ENCODE peak calls at places on chromosome 13, in four cellular contexts. One of them, this sample, is unnamed.

GRCh38 chr13:22506286-22506685 is 674.5 kb upstream of the SGCG start:
- DNase-seq in NCI-H1417: no peak
- DNase-seq in tibial nerve: no peak
- DNase-seq in thoracic aorta: no peak
- DNase-seq in this sample: no peak

GRCh38 chr13:51453308-51453958 is 597 bp upstream of the INTS6 start:
- DNase-seq in tibial nerve: peak
- DNase-seq in NCI-H1417: peak
- DNase-seq in thoracic aorta: peak
- DNase-seq in this sample: peak

GRCh38 chr13:95956589-95957148 is 96.5 kb downstream of the UGGT2 start:
- DNase-seq in tibial nerve: no peak
- DNase-seq in NCI-H1417: no peak
- DNase-seq in thoracic aorta: no peak
- DNase-seq in this sample: no peak

GRCh38 chr13:40379794-40380608 is 286.4 kb downstream of the FOXO1 start:
- DNase-seq in NCI-H1417: no peak
- DNase-seq in thoracic aorta: no peak
- DNase-seq in tibial nerve: no peak
- DNase-seq in this sample: no peak

GRCh38 chr13:113646376-113646775 is 11.6 kb downstream of the ATP4B start:
- DNase-seq in tibial nerve: no peak
- DNase-seq in thoracic aorta: no peak
- DNase-seq in NCI-H1417: peak
- DNase-seq in this sample: no peak

GRCh38 chr13:62512194-62513141 is 1096.8 kb upstream of the PCDH20 start:
- DNase-seq in thoracic aorta: no peak
- DNase-seq in tibial nerve: no peak
- DNase-seq in NCI-H1417: peak
- DNase-seq in this sample: no peak

GRCh38 chr13:47886314-47886713 is 114.8 kb downstream of the SUCLA2 start:
- DNase-seq in thoracic aorta: no peak
- DNase-seq in tibial nerve: no peak
- DNase-seq in NCI-H1417: no peak
- DNase-seq in this sample: no peak

GRCh38 chr13:96781141-96781540 is 213.1 kb downstream of the OXGR1 start:
- DNase-seq in thoracic aorta: peak
- DNase-seq in tibial nerve: peak
- DNase-seq in NCI-H1417: no peak
- DNase-seq in this sample: no peak

GRCh38 chr13:77815330-77815729 is 103.3 kb downstream of the EDNRB start:
- DNase-seq in thoracic aorta: no peak
- DNase-seq in NCI-H1417: no peak
- DNase-seq in tibial nerve: no peak
- DNase-seq in this sample: no peak

GRCh38 chr13:30615851-30616311 is 1.8 kb upstream of the USPL1 start:
- DNase-seq in tibial nerve: peak
- DNase-seq in thoracic aorta: no peak
- DNase-seq in NCI-H1417: peak
- DNase-seq in this sample: no peak

GRCh38 chr13:41492432-41493267 is 35.3 kb downstream of the RGCC start:
- DNase-seq in tibial nerve: no peak
- DNase-seq in thoracic aorta: no peak
- DNase-seq in NCI-H1417: no peak
- DNase-seq in this sample: no peak

GRCh38 chr13:108755084-108755483 is 125.7 kb downstream of the MYO16 start:
- DNase-seq in NCI-H1417: no peak
- DNase-seq in thoracic aorta: no peak
- DNase-seq in tibial nerve: no peak
- DNase-seq in this sample: no peak

GRCh38 chr13:74040200-74040599 is 94.0 kb downstream of the KLF12 start:
- DNase-seq in tibial nerve: no peak
- DNase-seq in NCI-H1417: no peak
- DNase-seq in thoracic aorta: no peak
- DNase-seq in this sample: no peak

GRCh38 chr13:113539822-113540221 is 44.7 kb upstream of the TFDP1 start:
- DNase-seq in thoracic aorta: no peak
- DNase-seq in NCI-H1417: no peak
- DNase-seq in tibial nerve: no peak
- DNase-seq in this sample: no peak

GRCh38 chr13:113078895-113079720 is 26.5 kb upstream of the F7 start:
- DNase-seq in tibial nerve: no peak
- DNase-seq in NCI-H1417: no peak
- DNase-seq in thoracic aorta: no peak
- DNase-seq in this sample: no peak

GRCh38 chr13:32176696-32177095 is 138.5 kb downstream of the ZAR1L start:
- DNase-seq in NCI-H1417: no peak
- DNase-seq in thoracic aorta: no peak
- DNase-seq in tibial nerve: no peak
- DNase-seq in this sample: no peak

GRCh38 chr13:79749985-79750551 is 269.1 kb downstream of the NDFIP2 start:
- DNase-seq in NCI-H1417: no peak
- DNase-seq in thoracic aorta: no peak
- DNase-seq in tibial nerve: peak
- DNase-seq in this sample: peak

GRCh38 chr13:100254002-100254401 is 165.1 kb downstream of the PCCA start:
- DNase-seq in NCI-H1417: no peak
- DNase-seq in tibial nerve: no peak
- DNase-seq in thoracic aorta: no peak
- DNase-seq in this sample: no peak

GRCh38 chr13:31545616-31546015 is 193.7 kb upstream of the RXFP2 start:
- DNase-seq in tibial nerve: no peak
- DNase-seq in thoracic aorta: no peak
- DNase-seq in NCI-H1417: no peak
- DNase-seq in this sample: no peak

GRCh38 chr13:111920932-111921705 is 145.8 kb upstream of the SOX1 start:
- DNase-seq in NCI-H1417: no peak
- DNase-seq in thoracic aorta: no peak
- DNase-seq in tibial nerve: no peak
- DNase-seq in this sample: no peak

GRCh38 chr13:31209172-31209818 is 9.5 kb downstream of the B3GLCT start:
- DNase-seq in thoracic aorta: no peak
- DNase-seq in tibial nerve: peak
- DNase-seq in NCI-H1417: peak
- DNase-seq in this sample: no peak

GRCh38 chr13:44578064-44578394 is 1.9 kb upstream of the TSC22D1 start:
- DNase-seq in NCI-H1417: no peak
- DNase-seq in thoracic aorta: no peak
- DNase-seq in tibial nerve: peak
- DNase-seq in this sample: no peak

GRCh38 chr13:75628811-75629210 is 7.3 kb upstream of the LMO7 start:
- DNase-seq in tibial nerve: no peak
- DNase-seq in thoracic aorta: no peak
- DNase-seq in NCI-H1417: no peak
- DNase-seq in this sample: no peak

GRCh38 chr13:64311948-64312347 is 2896.3 kb upstream of the PCDH20 start:
- DNase-seq in tibial nerve: no peak
- DNase-seq in thoracic aorta: no peak
- DNase-seq in NCI-H1417: no peak
- DNase-seq in this sample: no peak

GRCh38 chr13:111491021-111491420 is 170.6 kb downstream of the TEX29 start:
- DNase-seq in NCI-H1417: no peak
- DNase-seq in tibial nerve: no peak
- DNase-seq in thoracic aorta: no peak
- DNase-seq in this sample: no peak

GRCh38 chr13:106496072-106496997 is 39.1 kb downstream of the EFNB2 start:
- DNase-seq in NCI-H1417: peak
- DNase-seq in tibial nerve: no peak
- DNase-seq in thoracic aorta: no peak
- DNase-seq in this sample: no peak

GRCh38 chr13:107790360-107790759 is 425.0 kb downstream of the LIG4 start:
- DNase-seq in tibial nerve: no peak
- DNase-seq in NCI-H1417: no peak
- DNase-seq in thoracic aorta: no peak
- DNase-seq in this sample: no peak

GRCh38 chr13:107210216-107211010 is 642.5 kb upstream of the ARGLU1 start:
- DNase-seq in NCI-H1417: peak
- DNase-seq in thoracic aorta: no peak
- DNase-seq in tibial nerve: no peak
- DNase-seq in this sample: no peak

GRCh38 chr13:51562011-51562671 is 22.1 kb upstream of the WDFY2 start:
- DNase-seq in tibial nerve: no peak
- DNase-seq in NCI-H1417: no peak
- DNase-seq in thoracic aorta: no peak
- DNase-seq in this sample: no peak

GRCh38 chr13:35720690-35721554 is 244.4 kb upstream of the MAB21L1 start:
- DNase-seq in tibial nerve: peak
- DNase-seq in NCI-H1417: peak
- DNase-seq in thoracic aorta: no peak
- DNase-seq in this sample: no peak

GRCh38 chr13:53507741-53508140 is 479.1 kb downstream of the OLFM4 start:
- DNase-seq in thoracic aorta: no peak
- DNase-seq in NCI-H1417: no peak
- DNase-seq in tibial nerve: no peak
- DNase-seq in this sample: no peak

GRCh38 chr13:72757792-72758535 is 23.7 kb downstream of the DIS3 start:
- DNase-seq in NCI-H1417: no peak
- DNase-seq in thoracic aorta: no peak
- DNase-seq in tibial nerve: no peak
- DNase-seq in this sample: no peak

GRCh38 chr13:24870380-24870760 is 106.4 kb downstream of the RNF17 start:
- DNase-seq in NCI-H1417: no peak
- DNase-seq in thoracic aorta: no peak
- DNase-seq in tibial nerve: no peak
- DNase-seq in this sample: no peak

GRCh38 chr13:41568990-41569387 is 111.6 kb downstream of the RGCC start:
- DNase-seq in tibial nerve: no peak
- DNase-seq in NCI-H1417: no peak
- DNase-seq in thoracic aorta: no peak
- DNase-seq in this sample: no peak

GRCh38 chr13:33644607-33645543 is 173.1 kb upstream of the RFC3 start:
- DNase-seq in NCI-H1417: peak
- DNase-seq in tibial nerve: peak
- DNase-seq in thoracic aorta: no peak
- DNase-seq in this sample: no peak

GRCh38 chr13:99658266-99658991 is 157.2 kb downstream of the TM9SF2 start:
- DNase-seq in NCI-H1417: peak
- DNase-seq in tibial nerve: peak
- DNase-seq in thoracic aorta: no peak
- DNase-seq in this sample: no peak

GRCh38 chr13:113074876-113075275 is 30.7 kb upstream of the F7 start:
- DNase-seq in NCI-H1417: no peak
- DNase-seq in tibial nerve: no peak
- DNase-seq in thoracic aorta: no peak
- DNase-seq in this sample: no peak

GRCh38 chr13:79775830-79776229 is 294.9 kb downstream of the NDFIP2 start:
- DNase-seq in thoracic aorta: no peak
- DNase-seq in tibial nerve: peak
- DNase-seq in NCI-H1417: peak
- DNase-seq in this sample: no peak

GRCh38 chr13:48775285-48775684 is 121.6 kb downstream of the CYSLTR2 start:
- DNase-seq in NCI-H1417: no peak
- DNase-seq in tibial nerve: no peak
- DNase-seq in thoracic aorta: no peak
- DNase-seq in this sample: no peak

This sample was measured in omental fat pad.